ENCODE peak calls at places on chromosomes 4 and X, in six cellular contexts. Q is GM19239, U is vagina, C is NCI-H1092 treated with DMSO at 0.1 percent for 48 hours, N is fibroblast of gingiva, E is GM12892. A is an unnamed sample.

GRCh38 chr4:140326395-140326993 is 47.0 kb upstream of the SCOC start:
- DNase-seq in N (peak), Q (no peak), C (peak), E (no peak), U (no peak), A (no peak)

GRCh38 chr4:37795796-37796195 is 30.7 kb upstream of the PGM2 start:
- DNase-seq in C (no peak), N (no peak), E (no peak), U (no peak), Q (no peak), A (no peak)

GRCh38 chr4:55366621-55367020 is 20.6 kb downstream of the SRD5A3 start:
- DNase-seq in U (no peak), C (no peak), E (no peak), N (no peak), Q (no peak), A (no peak)

GRCh38 chrX:133726211-133726630 is 259.2 kb downstream of the GPC3 start:
- DNase-seq in U (no peak), N (peak), E (no peak), C (peak), Q (no peak), A (no peak)

GRCh38 chr4:124433500-124433899 is 279.0 kb downstream of the ANKRD50 start:
- DNase-seq in E (no peak), U (no peak), Q (no peak), C (no peak), N (no peak), A (no peak)

GRCh38 chr4:184514121-184514988 is 40.0 kb upstream of the IRF2 start:
- DNase-seq in C (no peak), N (peak), Q (peak), E (peak), U (no peak), A (peak)

GRCh38 chr4:145389566-145389965 is 92.1 kb upstream of the SMAD1 start:
- DNase-seq in E (no peak), U (no peak), N (no peak), C (no peak), Q (no peak), A (no peak)

GRCh38 chrX:107599371-107599970 is 28.8 kb upstream of the PRPS1 start:
- DNase-seq in U (no peak), Q (no peak), E (no peak), N (no peak), C (no peak), A (no peak)

GRCh38 chrX:120755066-120755846 is 120.4 kb downstream of the CT47B1 start:
- DNase-seq in N (no peak), U (no peak), C (peak), E (no peak), Q (no peak), A (peak)

GRCh38 chr4:146175541-146176453 is at the start of gene LSM6:
- DNase-seq in Q (peak), E (peak), C (peak), U (peak), N (peak), A (peak)

GRCh38 chrX:7647826-7648225 is 195.1 kb upstream of the VCX start:
- DNase-seq in Q (no peak), N (no peak), U (no peak), E (no peak), C (peak), A (no peak)

GRCh38 chrX:67104982-67105757 is 438.7 kb upstream of the AR start:
- DNase-seq in N (no peak), Q (no peak), E (no peak), C (no peak), U (no peak), A (no peak)

GRCh38 chr4:1090465-1091440 is 22.6 kb downstream of the RNF212 start:
- DNase-seq in Q (no peak), C (no peak), E (no peak), U (no peak), N (no peak), A (no peak)

GRCh38 chr4:128653514-128654420 is 155.7 kb upstream of the JADE1 start:
- DNase-seq in N (peak), Q (no peak), U (no peak), C (peak), E (no peak), A (no peak)

GRCh38 chrX:136147320-136147901 is at the start of gene FHL1:
- DNase-seq in N (peak), E (peak), Q (peak), C (no peak), U (no peak), A (peak)